ENCODE peak calls at places on chromosomes 6 and 20, in seven cellular contexts. C is left ventricle myocardium superior; N is IMR-90; U is GDM1; T is activated CD8-positive, alpha-beta memory T cell treated with anti-CD3 and anti-CD28 coated beads for 1 hour; I is fibroblast of gingiva; Q is HT1080. K is an unnamed sample.

GRCh38 chr6:134740473-134741192 is 209.3 kb downstream of the ALDH8A1 start:
- DNase-seq in C (no peak), N (peak), U (no peak), T (no peak), I (peak), Q (no peak), K (no peak)

GRCh38 chr6:163226181-163226835 is 188.2 kb upstream of the QKI start:
- DNase-seq in C (no peak), N (no peak), U (no peak), T (no peak), I (no peak), Q (no peak), K (no peak)

GRCh38 chr20:61784801-61785566 is 280.7 kb downstream of the TAF4 start:
- DNase-seq in C (peak), N (no peak), U (no peak), T (no peak), I (no peak), Q (no peak), K (no peak)

GRCh38 chr6:128350416-128351254 is 169.8 kb downstream of the PTPRK start:
- DNase-seq in C (no peak), N (peak), U (no peak), T (no peak), I (no peak), Q (peak), K (no peak)

GRCh38 chr6:38355519-38355918 is 284.2 kb downstream of the BTBD9 start:
- DNase-seq in C (no peak), N (no peak), U (no peak), T (no peak), I (no peak), Q (no peak), K (no peak)

GRCh38 chr6:69456086-69456485 is 340.7 kb downstream of the LMBRD1 start:
- DNase-seq in C (no peak), N (no peak), U (no peak), T (no peak), I (no peak), Q (no peak), K (no peak)

GRCh38 chr20:49657118-49657901 is 56.4 kb downstream of the B4GALT5 start:
- DNase-seq in C (no peak), N (peak), U (no peak), T (no peak), I (peak), Q (no peak), K (no peak)

GRCh38 chr20:44720994-44721784 is 6.0 kb downstream of the CCN5 start:
- DNase-seq in C (peak), N (peak), U (no peak), T (no peak), I (peak), Q (peak), K (no peak)

GRCh38 chr20:32050851-32051556 is 1.0 kb upstream of the HCK start:
- DNase-seq in C (peak), N (no peak), U (peak), T (no peak), I (no peak), Q (no peak), K (no peak)

GRCh38 chr6:85443720-85444119 is 6.2 kb upstream of the NT5E start:
- DNase-seq in C (no peak), N (no peak), U (no peak), T (no peak), I (no peak), Q (no peak), K (no peak)

GRCh38 chr20:32535953-32536823 is 48.9 kb downstream of the NOL4L start:
- DNase-seq in C (peak), N (peak), U (peak), T (peak), I (no peak), Q (no peak), K (peak)

GRCh38 chr20:61082700-61083099 is 169.4 kb upstream of the CDH4 start:
- DNase-seq in C (no peak), N (no peak), U (no peak), T (no peak), I (no peak), Q (no peak), K (no peak)

GRCh38 chr20:58870293-58871014 is 17.9 kb downstream of the GNAS start:
- DNase-seq in C (peak), N (peak), U (no peak), T (peak), I (peak), Q (peak), K (no peak)

GRCh38 chr6:43070028-43070632 is 6.0 kb upstream of the PTK7 start:
- DNase-seq in C (no peak), N (peak), U (peak), T (no peak), I (peak), Q (peak), K (no peak)

GRCh38 chr6:2732503-2733089 is 18.1 kb downstream of the MYLK4 start:
- DNase-seq in C (no peak), N (no peak), U (no peak), T (no peak), I (no peak), Q (no peak), K (no peak)

GRCh38 chr6:29589423-29590048 is 4.6 kb downstream of the OR2H2 start:
- DNase-seq in C (no peak), N (peak), U (peak), T (peak), I (peak), Q (peak), K (peak)

GRCh38 chr6:131367206-131367873 is 205.7 kb upstream of the ARG1 start:
- DNase-seq in C (no peak), N (no peak), U (no peak), T (no peak), I (no peak), Q (no peak), K (no peak)

GRCh38 chr6:137261393-137262154 is 42.4 kb upstream of the IFNGR1 start:
- DNase-seq in C (no peak), N (peak), U (no peak), T (no peak), I (peak), Q (no peak), K (no peak)

GRCh38 chr20:59438201-59438600 is 137.8 kb downstream of the EDN3 start:
- DNase-seq in C (no peak), N (no peak), U (no peak), T (no peak), I (no peak), Q (no peak), K (no peak)

GRCh38 chr20:47610247-47610944 is 108.7 kb downstream of the NCOA3 start:
- DNase-seq in C (no peak), N (peak), U (peak), T (peak), I (peak), Q (peak), K (no peak)

GRCh38 chr20:47089151-47089550 is 194.5 kb downstream of the EYA2 start:
- DNase-seq in C (no peak), N (no peak), U (no peak), T (no peak), I (no peak), Q (no peak), K (no peak)

GRCh38 chr20:22404609-22405170 is 179.7 kb downstream of the FOXA2 start:
- DNase-seq in C (no peak), N (no peak), U (no peak), T (no peak), I (peak), Q (no peak), K (no peak)

GRCh38 chr20:62797671-62798532 is 1.6 kb downstream of the MRGBP start:
- DNase-seq in C (peak), N (no peak), U (no peak), T (no peak), I (no peak), Q (no peak), K (no peak)

GRCh38 chr6:83057705-83058321 is 7.8 kb downstream of the UBE3D start:
- DNase-seq in C (no peak), N (peak), U (no peak), T (no peak), I (peak), Q (peak), K (no peak)

GRCh38 chr6:34334796-34335416 is 57.6 kb downstream of the NUDT3 start:
- DNase-seq in C (no peak), N (no peak), U (no peak), T (no peak), I (no peak), Q (no peak), K (no peak)

K was measured in cerebellar nuclear complex.